ENCODE peak calls at places on chromosomes 5 and 9, in four cellular contexts. I is mesenchymal stem cell, R is H1, K is trophoblast cell. Y is an unnamed sample.

GRCh38 chr9:35689601-35690446 is at the start of gene TPM2:
- DNase-seq in I (peak; percentile 86), R (peak; percentile 66), K (peak; percentile 40), Y (peak; percentile 58)

GRCh38 chr9:33177633-33178032 is 10.5 kb upstream of the B4GALT1 start:
- DNase-seq in I (no peak), R (no peak), K (no peak), Y (no peak)

GRCh38 chr9:15927131-15927530 is 374.3 kb downstream of the CCDC171 start:
- DNase-seq in I (no peak), R (no peak), K (no peak), Y (no peak)

GRCh38 chr5:89493414-89493813 is 610.4 kb upstream of the MEF2C start:
- DNase-seq in I (no peak), R (no peak), K (no peak), Y (no peak)

GRCh38 chr9:16809912-16810610 is 60.4 kb downstream of the BNC2 start:
- DNase-seq in I (no peak), R (peak; percentile 96), K (peak; percentile 53), Y (no peak)

GRCh38 chr5:17182494-17182893 is 34.9 kb upstream of the BASP1 start:
- DNase-seq in I (peak; percentile 50), R (no peak), K (no peak), Y (no peak)

GRCh38 chr9:136769710-136770191 is 5.4 kb upstream of the LCN15 start:
- DNase-seq in I (no peak), R (no peak), K (no peak), Y (peak; percentile 52)

GRCh38 chr9:21682376-21682775 is 120.1 kb upstream of the MTAP start:
- DNase-seq in I (no peak), R (no peak), K (no peak), Y (no peak)

GRCh38 chr5:655406-655805 is 37.7 kb downstream of the TPPP start:
- DNase-seq in I (no peak), R (no peak), K (no peak), Y (no peak)

GRCh38 chr5:97097348-97098220 is 44.8 kb downstream of the LIX1 start:
- DNase-seq in I (no peak), R (no peak), K (no peak), Y (no peak)
- H2BK120ac ChIP-seq in I (no peak overlapping the region), R (no peak overlapping the region), K (peak overlapping the region; percentile 55), Y (no peak overlapping the region)

GRCh38 chr9:132125944-132126720 is 35.7 kb upstream of the NTNG2 start:
- DNase-seq in I (no peak), R (no peak), K (no peak), Y (no peak)
- H3K4me3 ChIP-seq in I (peak overlapping the region; percentile 42), R (no peak overlapping the region), K (no peak overlapping the region), Y (no peak overlapping the region)

DNA sequence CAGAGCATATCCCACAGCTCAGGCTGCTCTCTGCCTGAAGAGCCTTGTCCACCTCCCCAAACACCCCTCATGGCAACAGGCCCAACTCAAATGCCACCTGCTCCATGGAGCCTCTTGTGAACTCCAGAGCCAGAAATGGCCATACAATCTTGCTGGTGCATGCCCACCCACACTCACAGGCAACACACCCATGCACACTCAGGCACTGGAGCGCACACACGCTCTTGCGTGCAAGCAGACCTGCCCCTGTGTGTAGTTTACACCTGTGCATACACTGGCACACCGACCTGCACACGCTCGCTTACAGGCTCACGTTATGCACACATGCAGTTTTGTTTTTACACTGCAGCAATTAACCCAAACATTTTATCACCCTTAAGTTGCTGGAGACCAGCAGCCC is 40.0 kb downstream of the HRH2 start:
- DNase-seq in I (no peak), R (no peak), K (no peak), Y (no peak)
- H2BK12ac ChIP-seq in I (no peak overlapping the region), R (peak overlapping the region; percentile 43), K (no peak overlapping the region), Y (no peak overlapping the region)

DNA sequence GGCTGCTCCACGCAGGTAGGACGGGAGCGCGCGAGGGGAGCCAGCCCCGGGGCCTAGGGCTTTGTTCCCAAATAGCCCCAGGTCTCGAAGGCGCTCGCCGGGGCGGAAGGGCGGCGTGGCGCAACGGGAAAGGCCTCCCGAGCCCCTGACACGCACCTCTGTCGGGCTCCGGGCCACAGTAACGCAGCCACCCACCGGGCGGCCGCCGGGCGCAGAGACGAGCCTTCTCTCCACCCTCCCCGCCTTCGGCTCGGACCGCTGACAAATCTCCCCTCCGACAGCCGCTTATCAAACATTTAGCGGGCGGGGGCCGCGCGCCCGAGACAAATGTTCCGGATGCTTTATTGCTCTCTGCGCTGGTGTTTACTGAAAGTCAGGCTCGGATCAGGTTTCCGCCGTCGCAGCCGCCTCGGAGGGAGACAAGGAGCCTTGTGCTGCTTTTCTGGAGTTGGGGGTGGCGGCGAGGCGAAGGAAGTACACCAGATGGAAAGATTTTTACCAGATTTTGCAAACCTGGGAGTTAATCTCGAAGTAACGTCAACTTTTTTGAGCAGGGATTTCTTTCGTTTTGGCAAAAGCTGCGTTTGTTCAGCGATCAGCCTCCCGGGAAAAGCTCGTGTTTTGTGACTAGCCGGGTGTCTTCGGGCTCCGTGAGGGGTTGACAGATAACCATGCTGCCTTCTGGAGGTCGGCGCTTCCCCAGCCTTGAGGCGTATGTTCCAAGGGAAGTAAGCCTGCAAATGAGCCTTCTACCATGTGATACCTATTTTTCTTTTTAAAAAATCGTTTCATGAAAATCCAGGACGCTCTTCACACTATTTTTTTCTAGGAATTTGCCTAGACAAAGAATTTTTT is 956 bp downstream of the RGMB start:
- DNase-seq in I (peak; percentile 85), R (no peak), K (peak; percentile 47), Y (peak; percentile 60)
- H2BK120ac ChIP-seq in I (peak overlapping the region; percentile 88), R (no peak overlapping the region), K (peak overlapping the region; percentile 6), Y (no peak overlapping the region)

DNA sequence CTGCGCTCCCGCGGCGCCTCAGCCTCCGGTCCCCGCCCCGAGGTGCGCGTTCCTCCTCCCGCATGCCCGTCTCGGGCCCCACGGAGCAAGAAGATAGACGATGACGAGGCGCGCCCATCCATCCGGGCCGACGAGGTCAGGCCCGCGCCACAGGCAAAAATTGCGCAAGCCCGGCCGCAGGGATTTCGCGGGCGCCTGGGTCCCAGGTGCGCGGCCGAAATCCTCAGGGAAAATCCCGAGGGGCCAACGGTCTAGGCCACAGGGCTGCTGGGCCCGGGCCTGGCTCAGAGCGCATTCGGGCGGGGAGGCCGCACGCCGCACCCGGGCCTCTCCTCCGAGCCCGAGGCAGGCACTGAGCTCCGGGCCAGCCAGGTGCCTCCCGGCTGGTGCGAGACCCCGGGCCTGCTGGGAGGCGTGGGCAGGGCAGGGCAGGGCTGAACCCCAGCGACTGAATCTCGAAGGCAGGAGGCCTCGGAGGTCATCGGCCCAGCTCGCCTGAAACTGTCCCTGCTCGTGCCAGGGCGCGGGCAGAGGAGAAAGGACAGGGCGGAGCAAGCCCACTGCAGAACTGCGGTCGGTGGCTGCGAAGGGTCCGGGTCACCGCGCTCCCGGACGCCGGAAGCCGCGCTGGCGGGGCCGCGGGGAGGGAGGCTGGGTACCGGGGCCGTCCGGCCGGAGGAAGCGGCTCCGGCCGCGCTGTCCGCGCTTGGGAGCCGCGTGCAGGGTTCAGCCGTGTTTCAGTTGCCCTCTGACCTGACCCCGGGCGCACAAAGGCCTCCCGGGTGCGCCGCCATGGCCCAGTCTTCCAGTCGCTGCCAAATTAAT is 66.8 kb downstream of the FOXD1 start:
- DNase-seq in I (no peak), R (no peak), K (no peak), Y (peak; percentile 77)
- H3K4me3 ChIP-seq in I (no peak overlapping the region), R (no peak overlapping the region), K (peak overlapping the region; percentile 41), Y (peak overlapping the region; percentile 27)

GRCh38 chr5:111757582-111758283 is 739 bp upstream of the NREP start:
- DNase-seq in I (peak; percentile 93), R (no peak), K (peak; percentile 17), Y (peak; percentile 67)
- H2BK12ac ChIP-seq in I (no peak overlapping the region), R (no peak overlapping the region), K (peak overlapping the region; percentile 59), Y (no peak overlapping the region)

DNA sequence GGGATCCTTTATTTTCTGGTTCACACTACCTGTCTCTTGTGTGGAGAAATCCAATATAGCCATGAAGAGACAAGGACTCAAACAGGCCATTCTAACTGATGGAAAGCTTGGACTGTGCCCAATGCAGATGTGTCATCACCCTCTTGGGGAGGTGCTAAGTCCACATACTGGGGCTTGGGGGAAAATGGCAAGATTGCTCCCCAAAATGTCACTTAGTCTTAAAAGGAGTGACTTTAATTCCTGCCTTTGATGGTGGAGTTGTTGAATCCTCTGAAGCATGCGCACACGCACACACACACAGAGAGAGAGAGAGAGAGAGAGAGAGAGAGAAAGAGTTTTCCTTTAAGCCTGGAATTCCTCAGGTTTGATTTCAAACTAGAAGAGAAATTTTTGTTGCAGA is 161.9 kb upstream of the GAS1 start:
- DNase-seq in I (peak; percentile 30), R (no peak), K (no peak), Y (no peak)
- H2BK120ac ChIP-seq in I (no peak overlapping the region), R (no peak overlapping the region), K (no peak overlapping the region), Y (no peak overlapping the region)

Y was measured in neuronal stem cell.